ENCODE peak calls at places on chromosomes 13 and 19, in nine cellular contexts. O is choroid plexus epithelial cell, K is NCI-H748 treated with DMSO at 0.1 percent for 48 hours, I is immature natural killer cell, G is psoas muscle, B is SW480, Q is occipital lobe, W is heart left ventricle, E is left cardiac atrium. L is an unnamed sample.

GRCh38 chr13:71829542-71829941 is 37.5 kb downstream of the DACH1 start:
- DNase-seq in W (no peak), Q (no peak), G (no peak), O (no peak), B (no peak), E (no peak), K (no peak), I (no peak), L (no peak)

GRCh38 chr13:73254827-73255226 is 196.0 kb downstream of the KLF5 start:
- DNase-seq in I (no peak), K (no peak), Q (no peak), E (no peak), B (no peak), O (no peak), W (no peak), G (no peak), L (no peak)

GRCh38 chr13:85806553-85807175 is 7.4 kb upstream of the SLITRK6 start:
- DNase-seq in O (peak; percentile 83), E (no peak), W (no peak), I (no peak), G (no peak), Q (no peak), K (peak; percentile 73), B (peak; percentile 45), L (no peak)

GRCh38 chr19:35928507-35928906 is 7.7 kb upstream of the LRFN3 start:
- DNase-seq in W (no peak), Q (no peak), I (peak; percentile 80), G (no peak), O (no peak), B (no peak), E (no peak), K (no peak), L (no peak)

GRCh38 chr19:37905936-37906867 is at the start of gene WDR87:
- DNase-seq in W (peak; percentile 30), E (peak; percentile 26), K (peak; percentile 80), B (peak; percentile 79), Q (no peak), G (peak; percentile 21), O (peak; percentile 37), I (peak; percentile 32), L (no peak)

GRCh38 chr13:93430346-93430745 is 203.7 kb downstream of the GPC6 start:
- DNase-seq in G (no peak), I (no peak), E (no peak), B (no peak), Q (no peak), W (no peak), O (no peak), K (no peak), L (no peak)

GRCh38 chr13:104014803-104015645 is 948.8 kb upstream of the SLC10A2 start:
- DNase-seq in G (no peak), O (peak; percentile 74), I (no peak), K (no peak), E (no peak), B (peak; percentile 2), W (no peak), Q (no peak), L (no peak)

GRCh38 chr19:57053401-57053800 is 66.4 kb upstream of the USP29 start:
- DNase-seq in W (no peak), E (no peak), I (no peak), G (no peak), K (no peak), Q (peak; percentile 19), O (no peak), B (no peak), L (no peak)

GRCh38 chr19:35347171-35347929 is at the start of gene FFAR1:
- DNase-seq in O (no peak), I (no peak), G (no peak), K (no peak), W (no peak), B (no peak), E (no peak), Q (no peak), L (no peak)

GRCh38 chr13:50757021-50757420 is 86.5 kb downstream of the DLEU7 start:
- DNase-seq in G (no peak), O (peak; percentile 38), K (no peak), Q (no peak), E (no peak), I (no peak), W (no peak), B (no peak), L (no peak)

GRCh38 chr19:18712981-18713380 is 29.5 kb downstream of the CRTC1 start:
- DNase-seq in I (no peak), E (no peak), K (no peak), Q (no peak), G (no peak), O (peak; percentile 17), B (no peak), W (no peak), L (no peak)

GRCh38 chr19:55600336-55601028 is 394 bp downstream of the ZNF524 start:
- DNase-seq in B (peak; percentile 61), O (no peak), E (peak; percentile 80), G (no peak), W (peak; percentile 89), Q (peak; percentile 70), K (peak; percentile 88), I (no peak), L (peak; percentile 91)

GRCh38 chr19:49126575-49126974 is 7.2 kb downstream of the PPFIA3 start:
- DNase-seq in B (no peak), O (no peak), Q (no peak), W (no peak), K (no peak), E (no peak), I (no peak), G (no peak), L (no peak)